ENCODE peak calls at places on chromosomes 5 and 9, in seven cellular contexts. Y is EL, O is RKO, N is AG20443, L is iPS DF 6.9, A is HCT116, Z is nucleus accumbens. S is an unnamed sample.

GRCh38 chr5:138469540-138470321 is 4.5 kb downstream of the EGR1 start:
- DNase-seq in O (peak), Z (no peak), Y (peak), A (peak), L (no peak), N (peak), S (no peak)

GRCh38 chr5:134592141-134592746 is 40.4 kb downstream of the SAR1B start:
- DNase-seq in A (no peak), Y (no peak), Z (no peak), N (peak), O (no peak), L (peak), S (no peak)

GRCh38 chr9:26502311-26502710 is 390.3 kb downstream of the CAAP1 start:
- DNase-seq in A (no peak), O (no peak), Z (no peak), L (peak), N (no peak), Y (no peak), S (no peak)

GRCh38 chr5:99706160-99706559 is 777.4 kb upstream of the CHD1 start:
- DNase-seq in Z (no peak), L (no peak), Y (no peak), A (no peak), O (no peak), N (no peak), S (no peak)

GRCh38 chr5:59275537-59276276 is 617.8 kb downstream of the PDE4D start:
- DNase-seq in Y (peak), L (no peak), A (no peak), N (peak), Z (no peak), O (no peak), S (no peak)

GRCh38 chr5:163306421-163306820 is 131.0 kb upstream of the CCNG1 start:
- DNase-seq in Y (peak), Z (no peak), L (no peak), N (no peak), A (peak), O (peak), S (no peak)

GRCh38 chr5:112125910-112126309 is 293.2 kb downstream of the EPB41L4A start:
- DNase-seq in A (no peak), Z (no peak), N (peak), Y (no peak), O (no peak), L (no peak), S (no peak)

GRCh38 chr9:72930828-72931227 is 22.0 kb downstream of the ALDH1A1 start:
- DNase-seq in N (no peak), Z (no peak), Y (no peak), L (no peak), A (no peak), O (no peak), S (no peak)

GRCh38 chr5:138955013-138955660 is 80.0 kb upstream of the LRRTM2 start:
- DNase-seq in N (no peak), Z (no peak), Y (no peak), A (no peak), L (no peak), O (no peak), S (no peak)

GRCh38 chr9:2955616-2956015 is 111.7 kb upstream of the PUM3 start:
- DNase-seq in L (no peak), N (no peak), A (no peak), Y (no peak), Z (no peak), O (peak), S (no peak)

GRCh38 chr9:93671030-93671358 is 94.6 kb downstream of the PHF2 start:
- DNase-seq in N (no peak), L (no peak), O (no peak), A (no peak), Y (no peak), Z (no peak), S (no peak)

GRCh38 chr9:4550777-4551476 is 60.7 kb downstream of the SLC1A1 start:
- DNase-seq in Z (no peak), A (no peak), O (no peak), N (no peak), L (no peak), Y (no peak), S (no peak)

GRCh38 chr5:131609774-131610173 is 25.3 kb downstream of the RAPGEF6 start:
- DNase-seq in L (no peak), N (no peak), Y (peak), O (no peak), A (no peak), Z (no peak), S (no peak)

GRCh38 chr5:90898330-90899013 is 339.9 kb downstream of the ADGRV1 start:
- DNase-seq in N (no peak), O (peak), A (no peak), Z (no peak), L (no peak), Y (no peak), S (no peak)

GRCh38 chr5:31133488-31133887 is 60.0 kb upstream of the CDH6 start:
- DNase-seq in Z (no peak), A (no peak), N (no peak), Y (peak), O (peak), L (no peak), S (no peak)

GRCh38 chr5:105504-106080 is 13.6 kb downstream of the PLEKHG4B start:
- DNase-seq in Y (no peak), A (no peak), Z (no peak), L (no peak), O (no peak), N (no peak), S (no peak)